ENCODE peak calls at places on chromosomes 4 and X, in six cellular contexts. R is PC-3, N is sigmoid colon, M is left lung, Q is psoas muscle, H is adrenal gland. C is an unnamed sample.

GRCh38 chr4:17814140-17814539 is 3.4 kb downstream of the NCAPG start:
- DNase-seq in R (peak; percentile 7), N (no peak), M (no peak), Q (no peak), H (no peak), C (no peak)

GRCh38 chr4:7068883-7069282 is 1.0 kb upstream of the GRPEL1 start:
- DNase-seq in R (peak; percentile 10), N (peak; percentile 56), M (no peak), Q (no peak), H (peak; percentile 52), C (no peak)

GRCh38 chrX:108584617-108585211 is 145.1 kb downstream of the COL4A5 start:
- DNase-seq in R (peak; percentile 25), N (no peak), M (no peak), Q (no peak), H (no peak), C (peak; percentile 12)

GRCh38 chr4:1364748-1365147 is 17.7 kb downstream of the UVSSA start:
- DNase-seq in R (no peak), N (no peak), M (no peak), Q (peak; percentile 38), H (no peak), C (no peak)

GRCh38 chr4:52713456-52713937 is 37.7 kb downstream of the ERVMER34-1 start:
- DNase-seq in R (peak; percentile 19), N (no peak), M (no peak), Q (no peak), H (peak; percentile 64), C (no peak)

GRCh38 chr4:101356928-101357327 is 9.6 kb upstream of the PPP3CA start:
- DNase-seq in R (peak; percentile 92), N (no peak), M (peak; percentile 43), Q (no peak), H (peak; percentile 63), C (peak; percentile 65)

GRCh38 chr4:84928089-84928488 is 38.4 kb downstream of the WDFY3 start:
- DNase-seq in R (no peak), N (no peak), M (no peak), Q (no peak), H (peak; percentile 58), C (no peak)

GRCh38 chr4:91212140-91212681 is 1085.0 kb downstream of the CCSER1 start:
- DNase-seq in R (no peak), N (no peak), M (no peak), Q (no peak), H (no peak), C (no peak)

GRCh38 chrX:18875256-18875878 is 108.5 kb downstream of the PHKA2 start:
- DNase-seq in R (no peak), N (no peak), M (no peak), Q (no peak), H (no peak), C (no peak)

GRCh38 chrX:153226344-153227190 is 47.5 kb downstream of the MAGEA1 start:
- DNase-seq in R (peak; percentile 67), N (no peak), M (peak; percentile 84), Q (peak; percentile 49), H (no peak), C (peak; percentile 5)

GRCh38 chrX:53287493-53288138 is 6.2 kb upstream of the IQSEC2 start:
- DNase-seq in R (peak; percentile 84), N (peak; percentile 84), M (peak; percentile 63), Q (peak; percentile 89), H (peak; percentile 88), C (no peak)

GRCh38 chr4:1359976-1360375 is 13.0 kb downstream of the UVSSA start:
- DNase-seq in R (no peak), N (no peak), M (no peak), Q (no peak), H (no peak), C (no peak)

GRCh38 chrX:75155830-75156525 is at the start of gene ABCB7:
- DNase-seq in R (peak; percentile 75), N (peak; percentile 69), M (peak; percentile 61), Q (peak; percentile 72), H (peak; percentile 78), C (peak; percentile 25)

GRCh38 chrX:44997282-44997813 is 124.4 kb downstream of the KDM6A start:
- DNase-seq in R (no peak), N (no peak), M (no peak), Q (no peak), H (no peak), C (no peak)

GRCh38 chrX:65772842-65773241 is 105.4 kb downstream of the MSN start:
- DNase-seq in R (no peak), N (no peak), M (no peak), Q (no peak), H (no peak), C (no peak)

GRCh38 chrX:120797201-120797938 is 78.3 kb downstream of the CT47B1 start:
- DNase-seq in R (no peak), N (no peak), M (no peak), Q (no peak), H (no peak), C (no peak)

GRCh38 chr4:73620115-73620792 is at the start of gene RASSF6:
- DNase-seq in R (peak; percentile 79), N (no peak), M (peak; percentile 78), Q (no peak), H (no peak), C (no peak)

GRCh38 chr4:153931804-153932203 is 142.9 kb upstream of the SFRP2 start:
- DNase-seq in R (no peak), N (no peak), M (no peak), Q (no peak), H (no peak), C (no peak)

GRCh38 chr4:6001965-6002833 is 16.0 kb downstream of the C4orf50 start:
- DNase-seq in R (no peak), N (no peak), M (no peak), Q (no peak), H (no peak), C (no peak)

GRCh38 chr4:23877758-23878229 is 12.1 kb downstream of the PPARGC1A start:
- DNase-seq in R (no peak), N (no peak), M (no peak), Q (no peak), H (peak; percentile 67), C (no peak)

GRCh38 chr4:143559757-143560147 is 46.2 kb downstream of the SMARCA5 start:
- DNase-seq in R (no peak), N (peak; percentile 59), M (no peak), Q (no peak), H (peak; percentile 61), C (no peak)

GRCh38 chrX:109537324-109537665 is 651 bp downstream of the NXT2 start:
- DNase-seq in R (peak; percentile 83), N (no peak), M (peak; percentile 37), Q (no peak), H (no peak), C (no peak)

GRCh38 chr4:71406459-71406963 is 67.7 kb downstream of the SLC4A4 start:
- DNase-seq in R (peak; percentile 56), N (no peak), M (no peak), Q (no peak), H (no peak), C (no peak)

GRCh38 chr4:64584981-64585557 is 175.8 kb upstream of the TECRL start:
- DNase-seq in R (peak; percentile 57), N (no peak), M (no peak), Q (no peak), H (no peak), C (no peak)

GRCh38 chr4:170750519-170750918 is 660.8 kb upstream of the AADAT start:
- DNase-seq in R (no peak), N (no peak), M (no peak), Q (no peak), H (no peak), C (no peak)

GRCh38 chr4:182091128-182091527 is 152.1 kb upstream of the TENM3 start:
- DNase-seq in R (no peak), N (no peak), M (no peak), Q (no peak), H (no peak), C (no peak)

GRCh38 chr4:182085051-182085480 is 158.1 kb upstream of the TENM3 start:
- DNase-seq in R (no peak), N (no peak), M (no peak), Q (no peak), H (no peak), C (no peak)

GRCh38 chr4:182090186-182090585 is 153.0 kb upstream of the TENM3 start:
- DNase-seq in R (no peak), N (no peak), M (no peak), Q (no peak), H (no peak), C (no peak)

GRCh38 chr4:182093431-182093831 is 149.8 kb upstream of the TENM3 start:
- DNase-seq in R (no peak), N (no peak), M (no peak), Q (no peak), H (no peak), C (no peak)

GRCh38 chr4:182089326-182089725 is 153.9 kb upstream of the TENM3 start:
- DNase-seq in R (peak; percentile 13), N (no peak), M (no peak), Q (no peak), H (no peak), C (no peak)
- TF ChIP-seq CTCF in R (peak; percentile 59), N (no peak), M (no peak), Q (no peak), H (no peak), C (peak; percentile 21)

GRCh38 chr4:179195887-179196286 is 1753.7 kb upstream of the AGA start:
- DNase-seq in R (no peak), N (no peak), M (no peak), Q (no peak), H (no peak), C (no peak)

GRCh38 chr4:179200681-179201080 is 1758.4 kb upstream of the AGA start:
- DNase-seq in R (no peak), N (no peak), M (no peak), Q (no peak), H (no peak), C (no peak)

GRCh38 chr4:179196511-179196910 is 1754.3 kb upstream of the AGA start:
- DNase-seq in R (peak; percentile 57), N (no peak), M (no peak), Q (no peak), H (no peak), C (no peak)
- TF ChIP-seq CTCF in R (no peak), N (no peak), M (no peak), Q (no peak), H (no peak), C (no peak)

GRCh38 chrX:49106930-49107329 is 16.6 kb downstream of the GPKOW start:
- DNase-seq in R (peak; percentile 34), N (no peak), M (no peak), Q (peak; percentile 60), H (peak; percentile 78), C (no peak)
- TF ChIP-seq CTCF in R (peak; percentile 56), N (peak; percentile 29), M (peak; percentile 26), Q (peak; percentile 37), H (peak; percentile 55), C (no peak)

GRCh38 chrX:19889582-19890342 is 2.4 kb upstream of the SH3KBP1 start:
- DNase-seq in R (peak; percentile 72), N (no peak), M (no peak), Q (no peak), H (peak; percentile 85), C (no peak)
- TF ChIP-seq CTCF in R (no peak), N (no peak), M (no peak), Q (no peak), H (no peak), C (peak; percentile 49)

GRCh38 chr4:152910521-152910920 is 25.6 kb upstream of the FHDC1 start:
- DNase-seq in R (no peak), N (no peak), M (no peak), Q (no peak), H (no peak), C (no peak)
- TF ChIP-seq CTCF in R (no peak), N (no peak), M (no peak), Q (no peak), H (no peak), C (no peak)

C was measured in Panc1.